ENCODE peak calls at places on chromosomes 2 and 18, in eight cellular contexts. One of them, this sample, is unnamed.

GRCh38 chr2:104944495-104944894 is 90.6 kb downstream of the POU3F3 start:
- DNase-seq in astrocyte: peak; percentile 18
- DNase-seq in heart left ventricle: no peak
- DNase-seq in BE2C: no peak
- DNase-seq in right cardiac atrium: no peak
- DNase-seq in tibial artery: no peak
- DNase-seq in prostate gland: no peak
- DNase-seq in right lobe of liver: no peak
- DNase-seq in this sample: peak; percentile 62

GRCh38 chr2:80238692-80239469 is 65.7 kb downstream of the LRRTM1 start:
- DNase-seq in right cardiac atrium: no peak
- DNase-seq in right lobe of liver: peak; percentile 47
- DNase-seq in heart left ventricle: no peak
- DNase-seq in tibial artery: no peak
- DNase-seq in astrocyte: no peak
- DNase-seq in BE2C: peak; percentile 37
- DNase-seq in prostate gland: no peak
- DNase-seq in this sample: peak; percentile 54

GRCh38 chr2:210895132-210895531 is 338.7 kb downstream of the CPS1 start:
- DNase-seq in right cardiac atrium: no peak
- DNase-seq in BE2C: peak; percentile 12
- DNase-seq in right lobe of liver: no peak
- DNase-seq in tibial artery: no peak
- DNase-seq in prostate gland: no peak
- DNase-seq in heart left ventricle: no peak
- DNase-seq in astrocyte: no peak
- DNase-seq in this sample: peak; percentile 63

GRCh38 chr2:112230371-112230770 is 24.5 kb downstream of the ZC3H8 start:
- DNase-seq in right lobe of liver: no peak
- DNase-seq in heart left ventricle: no peak
- DNase-seq in BE2C: no peak
- DNase-seq in prostate gland: no peak
- DNase-seq in tibial artery: no peak
- DNase-seq in astrocyte: no peak
- DNase-seq in right cardiac atrium: no peak
- DNase-seq in this sample: no peak

GRCh38 chr2:61750624-61751023 is 103.2 kb downstream of the FAM161A start:
- DNase-seq in tibial artery: no peak
- DNase-seq in right cardiac atrium: no peak
- DNase-seq in right lobe of liver: no peak
- DNase-seq in prostate gland: no peak
- DNase-seq in BE2C: no peak
- DNase-seq in heart left ventricle: no peak
- DNase-seq in astrocyte: peak; percentile 71
- DNase-seq in this sample: no peak

GRCh38 chr2:131085646-131086045 is 7.6 kb downstream of the FAM168B start:
- DNase-seq in right cardiac atrium: no peak
- DNase-seq in tibial artery: no peak
- DNase-seq in right lobe of liver: no peak
- DNase-seq in heart left ventricle: no peak
- DNase-seq in astrocyte: peak; percentile 62
- DNase-seq in BE2C: no peak
- DNase-seq in prostate gland: no peak
- DNase-seq in this sample: no peak

GRCh38 chr18:79664525-79665125 is 15.0 kb upstream of the CTDP1 start:
- DNase-seq in tibial artery: no peak
- DNase-seq in right cardiac atrium: no peak
- DNase-seq in BE2C: no peak
- DNase-seq in heart left ventricle: no peak
- DNase-seq in prostate gland: no peak
- DNase-seq in astrocyte: peak; percentile 63
- DNase-seq in right lobe of liver: no peak
- DNase-seq in this sample: no peak

GRCh38 chr2:30655660-30656059 is 151.6 kb downstream of the CAPN13 start:
- DNase-seq in right cardiac atrium: no peak
- DNase-seq in astrocyte: peak; percentile 93
- DNase-seq in BE2C: no peak
- DNase-seq in heart left ventricle: peak; percentile 55
- DNase-seq in tibial artery: no peak
- DNase-seq in prostate gland: no peak
- DNase-seq in right lobe of liver: no peak
- DNase-seq in this sample: peak; percentile 90

GRCh38 chr2:100818606-100819364 is 1.2 kb upstream of the NPAS2 start:
- DNase-seq in prostate gland: peak; percentile 62
- DNase-seq in heart left ventricle: peak; percentile 88
- DNase-seq in astrocyte: peak; percentile 58
- DNase-seq in tibial artery: peak; percentile 89
- DNase-seq in right lobe of liver: peak; percentile 90
- DNase-seq in right cardiac atrium: peak; percentile 73
- DNase-seq in BE2C: no peak
- DNase-seq in this sample: peak; percentile 77

GRCh38 chr2:217903859-217904613 is 98.8 kb downstream of the TNS1 start:
- DNase-seq in heart left ventricle: peak; percentile 90
- DNase-seq in BE2C: peak; percentile 40
- DNase-seq in right lobe of liver: peak; percentile 93
- DNase-seq in right cardiac atrium: peak; percentile 84
- DNase-seq in astrocyte: peak; percentile 72
- DNase-seq in tibial artery: peak; percentile 96
- DNase-seq in prostate gland: peak; percentile 65
- DNase-seq in this sample: no peak
- H3K4me1 ChIP-seq in heart left ventricle: peaks cover 100% of the 10 kb centered on the region
- H3K4me1 ChIP-seq in BE2C: peaks cover 3% of the 10 kb centered on the region
- H3K4me1 ChIP-seq in right lobe of liver: no peaks in the 10 kb centered on the region
- H3K4me1 ChIP-seq in right cardiac atrium: peaks cover 73% of the 10 kb centered on the region
- H3K4me1 ChIP-seq in astrocyte: peaks cover 50% of the 10 kb centered on the region
- H3K4me1 ChIP-seq in tibial artery: peaks cover 12% of the 10 kb centered on the region
- H3K4me1 ChIP-seq in prostate gland: peaks cover 17% of the 10 kb centered on the region
- H3K4me1 ChIP-seq in this sample: no peaks in the 10 kb centered on the region

GRCh38 chr2:177545143-177545542 is 152.6 kb downstream of the AGPS start:
- DNase-seq in tibial artery: no peak
- DNase-seq in BE2C: no peak
- DNase-seq in right lobe of liver: no peak
- DNase-seq in prostate gland: no peak
- DNase-seq in astrocyte: no peak
- DNase-seq in right cardiac atrium: no peak
- DNase-seq in heart left ventricle: no peak
- DNase-seq in this sample: no peak

GRCh38 chr2:177545981-177546600 is 153.5 kb downstream of the AGPS start:
- DNase-seq in astrocyte: no peak
- DNase-seq in right lobe of liver: no peak
- DNase-seq in tibial artery: no peak
- DNase-seq in right cardiac atrium: no peak
- DNase-seq in BE2C: no peak
- DNase-seq in heart left ventricle: no peak
- DNase-seq in prostate gland: no peak
- DNase-seq in this sample: peak; percentile 20

GRCh38 chr2:177549171-177549570 is 156.6 kb downstream of the AGPS start:
- DNase-seq in astrocyte: peak; percentile 4
- DNase-seq in tibial artery: no peak
- DNase-seq in heart left ventricle: no peak
- DNase-seq in right cardiac atrium: no peak
- DNase-seq in BE2C: no peak
- DNase-seq in right lobe of liver: no peak
- DNase-seq in prostate gland: no peak
- DNase-seq in this sample: no peak

GRCh38 chr2:177547122-177547521 is 154.5 kb downstream of the AGPS start:
- DNase-seq in right cardiac atrium: no peak
- DNase-seq in prostate gland: no peak
- DNase-seq in heart left ventricle: no peak
- DNase-seq in astrocyte: no peak
- DNase-seq in BE2C: no peak
- DNase-seq in right lobe of liver: no peak
- DNase-seq in tibial artery: no peak
- DNase-seq in this sample: no peak

GRCh38 chr2:177547772-177548171 is 155.2 kb downstream of the AGPS start:
- DNase-seq in tibial artery: no peak
- DNase-seq in right lobe of liver: no peak
- DNase-seq in prostate gland: no peak
- DNase-seq in right cardiac atrium: no peak
- DNase-seq in heart left ventricle: no peak
- DNase-seq in astrocyte: no peak
- DNase-seq in BE2C: no peak
- DNase-seq in this sample: no peak
- H3K4me1 ChIP-seq in tibial artery: no peaks in the 10 kb centered on the region
- H3K4me1 ChIP-seq in right lobe of liver: no peaks in the 10 kb centered on the region
- H3K4me1 ChIP-seq in prostate gland: no peaks in the 10 kb centered on the region
- H3K4me1 ChIP-seq in right cardiac atrium: peaks cover 4% of the 10 kb centered on the region
- H3K4me1 ChIP-seq in heart left ventricle: no peaks in the 10 kb centered on the region
- H3K4me1 ChIP-seq in astrocyte: peaks cover 15% of the 10 kb centered on the region
- H3K4me1 ChIP-seq in BE2C: peaks cover 14% of the 10 kb centered on the region
- H3K4me1 ChIP-seq in this sample: no peaks in the 10 kb centered on the region

GRCh38 chr2:212409560-212409959 is 129.0 kb downstream of the ERBB4 start:
- DNase-seq in tibial artery: no peak
- DNase-seq in astrocyte: peak; percentile 10
- DNase-seq in BE2C: no peak
- DNase-seq in right lobe of liver: no peak
- DNase-seq in right cardiac atrium: no peak
- DNase-seq in prostate gland: no peak
- DNase-seq in heart left ventricle: no peak
- DNase-seq in this sample: no peak

GRCh38 chr2:212416126-212416525 is 122.5 kb downstream of the ERBB4 start:
- DNase-seq in tibial artery: no peak
- DNase-seq in prostate gland: no peak
- DNase-seq in right cardiac atrium: no peak
- DNase-seq in right lobe of liver: no peak
- DNase-seq in heart left ventricle: no peak
- DNase-seq in BE2C: no peak
- DNase-seq in astrocyte: no peak
- DNase-seq in this sample: no peak

DNA sequence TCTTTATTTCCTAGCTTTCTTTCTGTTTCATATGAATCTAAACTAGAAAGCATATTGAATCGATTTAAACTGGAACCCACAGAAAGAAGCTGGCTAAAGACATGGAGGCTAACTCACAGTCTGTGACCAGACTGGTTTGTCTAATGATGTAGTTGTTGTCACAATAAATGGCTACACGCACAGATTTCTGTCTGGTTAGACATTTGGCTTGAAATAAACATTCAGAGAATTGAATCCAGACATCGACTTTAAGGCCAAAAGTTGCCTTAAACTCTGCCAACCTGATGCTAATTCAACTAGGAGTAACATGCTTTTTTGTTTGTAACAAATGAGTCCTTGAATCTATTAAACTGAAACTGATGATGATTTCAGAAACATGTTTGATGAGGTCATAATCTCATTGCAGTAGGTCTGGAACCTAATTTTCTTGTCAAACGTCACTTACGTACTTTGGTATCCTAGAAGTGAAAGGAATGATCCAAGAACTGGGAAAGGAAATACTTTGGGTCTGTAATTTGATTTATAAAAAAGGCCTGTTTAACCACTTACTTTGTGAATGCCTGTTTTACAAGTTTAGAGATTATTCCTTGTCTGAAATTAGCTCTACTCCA is 123.8 kb downstream of the ERBB4 start:
- DNase-seq in tibial artery: no peak
- DNase-seq in right lobe of liver: no peak
- DNase-seq in prostate gland: no peak
- DNase-seq in right cardiac atrium: no peak
- DNase-seq in heart left ventricle: no peak
- DNase-seq in astrocyte: peak; percentile 14
- DNase-seq in BE2C: no peak
- DNase-seq in this sample: no peak
- H3K4me1 ChIP-seq in tibial artery: no peaks in the 10 kb centered on the region
- H3K4me1 ChIP-seq in right lobe of liver: no peaks in the 10 kb centered on the region
- H3K4me1 ChIP-seq in prostate gland: no peaks in the 10 kb centered on the region
- H3K4me1 ChIP-seq in right cardiac atrium: no peaks in the 10 kb centered on the region
- H3K4me1 ChIP-seq in heart left ventricle: no peaks in the 10 kb centered on the region
- H3K4me1 ChIP-seq in astrocyte: no peaks in the 10 kb centered on the region
- H3K4me1 ChIP-seq in BE2C: peaks cover 9% of the 10 kb centered on the region
- H3K4me1 ChIP-seq in this sample: no peaks in the 10 kb centered on the region

DNA sequence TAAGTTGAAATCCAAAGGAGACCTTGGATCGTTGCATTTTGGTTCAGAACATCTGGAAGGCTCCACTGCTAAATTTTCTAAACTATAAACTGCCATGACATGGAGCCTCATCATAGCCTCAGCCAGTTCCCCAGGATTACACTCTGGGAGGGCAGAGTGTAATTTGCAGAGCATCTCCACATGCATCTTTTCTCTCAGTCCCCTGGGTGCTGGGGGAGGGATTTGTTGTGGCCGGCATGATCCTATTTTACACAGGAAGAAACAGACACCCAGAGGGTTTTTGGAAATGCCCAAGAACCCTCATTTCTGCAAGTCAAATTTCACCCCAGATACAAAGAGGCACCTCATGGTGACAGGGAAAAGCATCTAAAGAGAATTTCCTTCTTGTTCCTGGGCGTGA is 40.9 kb upstream of the HDAC4 start:
- DNase-seq in prostate gland: no peak
- DNase-seq in right lobe of liver: no peak
- DNase-seq in right cardiac atrium: no peak
- DNase-seq in heart left ventricle: no peak
- DNase-seq in BE2C: no peak
- DNase-seq in astrocyte: no peak
- DNase-seq in tibial artery: no peak
- DNase-seq in this sample: no peak
- H3K4me1 ChIP-seq in prostate gland: no peaks in the 10 kb centered on the region
- H3K4me1 ChIP-seq in right lobe of liver: no peaks in the 10 kb centered on the region
- H3K4me1 ChIP-seq in right cardiac atrium: no peaks in the 10 kb centered on the region
- H3K4me1 ChIP-seq in heart left ventricle: no peaks in the 10 kb centered on the region
- H3K4me1 ChIP-seq in BE2C: no peaks in the 10 kb centered on the region
- H3K4me1 ChIP-seq in astrocyte: peaks cover 18% of the 10 kb centered on the region
- H3K4me1 ChIP-seq in tibial artery: no peaks in the 10 kb centered on the region
- H3K4me1 ChIP-seq in this sample: no peaks in the 10 kb centered on the region

DNA sequence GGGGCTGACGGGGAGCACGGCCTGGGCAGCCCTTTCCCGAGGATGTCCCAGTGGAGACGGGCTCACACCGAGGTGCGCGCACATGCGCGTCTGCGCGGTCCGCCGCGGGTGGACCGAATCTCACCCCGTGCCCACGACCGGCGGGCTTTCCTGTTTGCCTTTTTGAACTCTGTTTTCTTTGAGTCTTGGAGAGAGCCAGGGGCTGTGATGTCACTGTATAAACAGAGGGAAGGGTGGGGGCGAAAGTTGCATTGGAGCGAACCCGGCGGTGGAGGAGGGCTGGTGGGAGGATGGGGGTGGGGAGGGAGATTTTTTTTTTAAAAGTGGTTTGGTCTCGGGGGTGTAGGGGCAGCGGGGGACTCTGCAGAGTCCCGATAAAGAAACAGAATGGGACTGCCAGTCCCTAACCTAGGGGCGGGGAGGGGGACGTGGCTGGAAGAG is 141.2 kb upstream of the CTAGE1 start:
- DNase-seq in right cardiac atrium: peak; percentile 83
- DNase-seq in heart left ventricle: peak; percentile 81
- DNase-seq in right lobe of liver: peak; percentile 89
- DNase-seq in BE2C: peak; percentile 50
- DNase-seq in prostate gland: peak; percentile 14
- DNase-seq in tibial artery: peak; percentile 86
- DNase-seq in astrocyte: peak; percentile 77
- DNase-seq in this sample: peak; percentile 44
- H3K4me1 ChIP-seq in right cardiac atrium: peaks cover 6% of the 10 kb centered on the region
- H3K4me1 ChIP-seq in heart left ventricle: no peaks in the 10 kb centered on the region
- H3K4me1 ChIP-seq in right lobe of liver: no peaks in the 10 kb centered on the region
- H3K4me1 ChIP-seq in BE2C: no peaks in the 10 kb centered on the region
- H3K4me1 ChIP-seq in prostate gland: no peaks in the 10 kb centered on the region
- H3K4me1 ChIP-seq in tibial artery: no peaks in the 10 kb centered on the region
- H3K4me1 ChIP-seq in astrocyte: peaks cover 57% of the 10 kb centered on the region
- H3K4me1 ChIP-seq in this sample: peaks cover 2% of the 10 kb centered on the region

GRCh38 chr2:238441262-238442114 is 14.8 kb downstream of the ASB1 start:
- DNase-seq in tibial artery: no peak
- DNase-seq in heart left ventricle: no peak
- DNase-seq in prostate gland: no peak
- DNase-seq in BE2C: peak; percentile 51
- DNase-seq in astrocyte: no peak
- DNase-seq in right lobe of liver: no peak
- DNase-seq in right cardiac atrium: no peak
- DNase-seq in this sample: no peak
- H3K4me1 ChIP-seq in tibial artery: no peaks in the 10 kb centered on the region
- H3K4me1 ChIP-seq in heart left ventricle: peaks cover 4% of the 10 kb centered on the region
- H3K4me1 ChIP-seq in prostate gland: no peaks in the 10 kb centered on the region
- H3K4me1 ChIP-seq in BE2C: peaks cover 7% of the 10 kb centered on the region
- H3K4me1 ChIP-seq in astrocyte: peaks cover 46% of the 10 kb centered on the region
- H3K4me1 ChIP-seq in right lobe of liver: no peaks in the 10 kb centered on the region
- H3K4me1 ChIP-seq in right cardiac atrium: peaks cover 8% of the 10 kb centered on the region
- H3K4me1 ChIP-seq in this sample: no peaks in the 10 kb centered on the region

This sample was measured in mesendoderm.